ENCODE peak calls at places on chromosome 17, in five cellular contexts. One of them, this sample, is unnamed.

GRCh38 chr17:7215136-7215638 is 4.4 kb downstream of the DLG4 start:
- DNase-seq in kidney epithelial cell: peak; percentile 70
- DNase-seq in body of pancreas: no peak
- DNase-seq in left lung: no peak
- DNase-seq in astrocyte: no peak
- DNase-seq in this sample: peak; percentile 72

GRCh38 chr17:4576729-4577322 is 7.5 kb upstream of the SMTNL2 start:
- DNase-seq in kidney epithelial cell: no peak
- DNase-seq in body of pancreas: no peak
- DNase-seq in left lung: no peak
- DNase-seq in astrocyte: no peak
- DNase-seq in this sample: peak; percentile 93

GRCh38 chr17:70144260-70144846 is 25.0 kb upstream of the KCNJ2 start:
- DNase-seq in kidney epithelial cell: no peak
- DNase-seq in body of pancreas: no peak
- DNase-seq in left lung: no peak
- DNase-seq in astrocyte: peak; percentile 7
- DNase-seq in this sample: peak; percentile 27

GRCh38 chr17:58703137-58703846 is 10.9 kb downstream of the RAD51C start:
- DNase-seq in kidney epithelial cell: no peak
- DNase-seq in body of pancreas: no peak
- DNase-seq in left lung: no peak
- DNase-seq in astrocyte: peak; percentile 78
- DNase-seq in this sample: no peak

GRCh38 chr17:32335647-32336046 is 6.3 kb downstream of the C17orf75 start:
- DNase-seq in kidney epithelial cell: peak; percentile 51
- DNase-seq in body of pancreas: no peak
- DNase-seq in left lung: no peak
- DNase-seq in astrocyte: peak; percentile 84
- DNase-seq in this sample: no peak

GRCh38 chr17:57366558-57367351 is 110.4 kb downstream of the MSI2 start:
- DNase-seq in kidney epithelial cell: no peak
- DNase-seq in body of pancreas: peak; percentile 14
- DNase-seq in left lung: no peak
- DNase-seq in astrocyte: no peak
- DNase-seq in this sample: no peak

GRCh38 chr17:16911141-16911937 is 60.6 kb downstream of the TNFRSF13B start:
- DNase-seq in kidney epithelial cell: no peak
- DNase-seq in body of pancreas: no peak
- DNase-seq in left lung: no peak
- DNase-seq in astrocyte: peak; percentile 47
- DNase-seq in this sample: no peak

GRCh38 chr17:83050651-83051422 is 28.6 kb upstream of the METRNL start:
- DNase-seq in kidney epithelial cell: no peak
- DNase-seq in body of pancreas: peak; percentile 66
- DNase-seq in left lung: no peak
- DNase-seq in astrocyte: no peak
- DNase-seq in this sample: peak; percentile 60

GRCh38 chr17:74473294-74473693 is 6.9 kb downstream of the CD300A start:
- DNase-seq in kidney epithelial cell: no peak
- DNase-seq in body of pancreas: no peak
- DNase-seq in left lung: peak; percentile 51
- DNase-seq in astrocyte: no peak
- DNase-seq in this sample: peak; percentile 32

GRCh38 chr17:75010683-75011406 is 1.6 kb upstream of the MRPL58 start:
- DNase-seq in kidney epithelial cell: no peak
- DNase-seq in body of pancreas: peak; percentile 56
- DNase-seq in left lung: no peak
- DNase-seq in astrocyte: peak; percentile 30
- DNase-seq in this sample: peak; percentile 65

GRCh38 chr17:43940630-43941029 is 1.6 kb downstream of the PPY start:
- DNase-seq in kidney epithelial cell: no peak
- DNase-seq in body of pancreas: peak; percentile 35
- DNase-seq in left lung: no peak
- DNase-seq in astrocyte: no peak
- DNase-seq in this sample: peak; percentile 81

GRCh38 chr17:64709481-64709880 is 47.4 kb upstream of the SMURF2 start:
- DNase-seq in kidney epithelial cell: no peak
- DNase-seq in body of pancreas: no peak
- DNase-seq in left lung: no peak
- DNase-seq in astrocyte: no peak
- DNase-seq in this sample: no peak

DNA sequence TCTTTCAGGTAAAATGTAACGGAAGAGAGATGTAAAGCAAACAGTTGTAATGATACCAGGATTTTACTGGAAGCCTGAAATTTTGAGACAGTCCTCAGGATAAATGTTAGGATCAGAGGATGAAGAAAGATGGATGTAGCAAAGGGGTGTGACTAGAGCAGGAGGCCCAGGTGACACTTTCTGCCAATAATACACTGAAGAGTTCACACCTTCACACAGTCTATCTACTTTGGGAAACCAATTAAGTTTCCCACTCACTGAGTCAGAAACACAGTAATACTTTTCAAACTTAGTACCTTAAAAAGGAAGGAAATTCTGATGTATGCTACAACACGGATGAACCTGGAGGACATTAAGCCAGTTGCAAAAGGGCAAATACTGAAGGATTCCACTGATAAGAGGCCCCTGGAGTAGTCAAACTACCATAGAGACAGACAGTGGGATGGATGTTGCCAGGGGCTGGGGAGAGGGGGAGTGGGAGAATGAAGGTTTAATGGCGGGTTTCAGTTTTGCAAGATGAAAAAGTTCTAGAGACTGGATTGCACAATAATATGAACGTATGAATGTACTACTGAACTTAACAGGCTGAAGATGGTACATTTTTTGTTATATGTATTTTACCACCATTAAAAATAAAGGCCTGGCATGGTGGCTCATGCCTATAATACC is 62.3 kb downstream of the CYTH1 start:
- DNase-seq in kidney epithelial cell: no peak
- DNase-seq in body of pancreas: no peak
- DNase-seq in left lung: no peak
- DNase-seq in astrocyte: no peak
- DNase-seq in this sample: no peak
- H3K4me3 ChIP-seq in kidney epithelial cell: no peak overlapping the region
- H3K4me3 ChIP-seq in body of pancreas: no peak overlapping the region
- H3K4me3 ChIP-seq in left lung: no peak overlapping the region
- H3K4me3 ChIP-seq in astrocyte: no peak overlapping the region
- H3K4me3 ChIP-seq in this sample: no peak overlapping the region

GRCh38 chr17:80296221-80296620 is 35.6 kb downstream of the RNF213 start:
- DNase-seq in kidney epithelial cell: no peak
- DNase-seq in body of pancreas: no peak
- DNase-seq in left lung: peak; percentile 41
- DNase-seq in astrocyte: no peak
- DNase-seq in this sample: no peak
- H3K36me3 ChIP-seq in kidney epithelial cell: peaks cover 10% of the 10 kb centered on the region
- H3K36me3 ChIP-seq in body of pancreas: peaks cover 50% of the 10 kb centered on the region
- H3K36me3 ChIP-seq in left lung: peaks cover 100% of the 10 kb centered on the region
- H3K36me3 ChIP-seq in astrocyte: peaks cover 9% of the 10 kb centered on the region
- H3K36me3 ChIP-seq in this sample: peaks cover 18% of the 10 kb centered on the region

DNA sequence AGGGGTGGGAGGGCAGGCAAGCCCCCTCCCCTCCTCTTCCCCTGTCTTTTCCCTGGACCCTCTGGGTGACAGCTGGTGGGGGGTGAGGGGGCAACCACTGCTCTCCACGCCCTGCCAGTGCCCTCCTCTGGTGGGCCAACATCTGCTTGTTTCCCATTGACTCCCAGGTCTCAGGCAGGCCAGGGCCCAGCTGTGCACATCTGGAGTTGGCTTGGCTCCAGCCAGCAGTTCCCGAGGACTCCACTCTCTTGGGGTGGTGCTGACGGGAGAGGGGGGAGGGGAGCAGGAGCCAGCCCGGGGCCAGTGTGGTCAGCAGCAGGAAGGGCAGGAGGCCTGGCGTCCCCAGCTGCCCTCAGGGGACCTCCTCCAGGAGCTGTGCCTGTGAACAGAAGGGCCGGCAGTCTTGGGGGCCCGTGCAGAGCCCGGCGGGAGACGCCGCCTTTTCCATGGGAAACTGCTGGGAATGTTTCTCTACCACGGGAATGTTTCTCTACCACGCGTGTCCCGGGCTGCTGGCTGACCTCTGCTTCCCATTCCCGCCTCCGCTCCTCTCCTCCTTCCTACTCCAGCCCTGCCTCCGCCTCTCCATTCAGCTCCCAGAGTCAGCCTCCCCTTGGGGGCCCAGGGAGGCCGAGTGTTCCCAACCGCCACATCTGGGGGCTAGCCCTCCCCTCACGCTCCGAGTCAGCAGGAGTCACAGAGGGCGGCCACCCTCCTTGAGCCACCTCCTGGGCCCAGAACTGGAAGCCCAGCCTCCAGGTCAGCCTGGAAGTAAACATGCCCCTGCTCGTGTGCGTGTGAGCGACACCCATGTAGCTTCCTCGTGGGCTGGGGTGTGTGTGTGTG is 7.6 kb downstream of the CYGB start:
- DNase-seq in kidney epithelial cell: no peak
- DNase-seq in body of pancreas: peak; percentile 59
- DNase-seq in left lung: no peak
- DNase-seq in astrocyte: peak; percentile 30
- DNase-seq in this sample: peak; percentile 76
- H3K4me3 ChIP-seq in kidney epithelial cell: no peak overlapping the region
- H3K4me3 ChIP-seq in body of pancreas: no peak overlapping the region
- H3K4me3 ChIP-seq in left lung: no peak overlapping the region
- H3K4me3 ChIP-seq in astrocyte: no peak overlapping the region
- H3K4me3 ChIP-seq in this sample: no peak overlapping the region

GRCh38 chr17:6070280-6070894 is at the start of gene WSCD1:
- DNase-seq in kidney epithelial cell: no peak
- DNase-seq in body of pancreas: peak; percentile 63
- DNase-seq in left lung: no peak
- DNase-seq in astrocyte: no peak
- DNase-seq in this sample: peak; percentile 95

GRCh38 chr17:6072157-6072556 is 2.0 kb downstream of the WSCD1 start:
- DNase-seq in kidney epithelial cell: no peak
- DNase-seq in body of pancreas: no peak
- DNase-seq in left lung: no peak
- DNase-seq in astrocyte: no peak
- DNase-seq in this sample: no peak

GRCh38 chr17:6069611-6070279 is 434 bp upstream of the WSCD1 start:
- DNase-seq in kidney epithelial cell: no peak
- DNase-seq in body of pancreas: peak; percentile 24
- DNase-seq in left lung: no peak
- DNase-seq in astrocyte: no peak
- DNase-seq in this sample: no peak

GRCh38 chr17:6071528-6072065 is 1.4 kb downstream of the WSCD1 start:
- DNase-seq in kidney epithelial cell: no peak
- DNase-seq in body of pancreas: no peak
- DNase-seq in left lung: no peak
- DNase-seq in astrocyte: no peak
- DNase-seq in this sample: no peak

DNA sequence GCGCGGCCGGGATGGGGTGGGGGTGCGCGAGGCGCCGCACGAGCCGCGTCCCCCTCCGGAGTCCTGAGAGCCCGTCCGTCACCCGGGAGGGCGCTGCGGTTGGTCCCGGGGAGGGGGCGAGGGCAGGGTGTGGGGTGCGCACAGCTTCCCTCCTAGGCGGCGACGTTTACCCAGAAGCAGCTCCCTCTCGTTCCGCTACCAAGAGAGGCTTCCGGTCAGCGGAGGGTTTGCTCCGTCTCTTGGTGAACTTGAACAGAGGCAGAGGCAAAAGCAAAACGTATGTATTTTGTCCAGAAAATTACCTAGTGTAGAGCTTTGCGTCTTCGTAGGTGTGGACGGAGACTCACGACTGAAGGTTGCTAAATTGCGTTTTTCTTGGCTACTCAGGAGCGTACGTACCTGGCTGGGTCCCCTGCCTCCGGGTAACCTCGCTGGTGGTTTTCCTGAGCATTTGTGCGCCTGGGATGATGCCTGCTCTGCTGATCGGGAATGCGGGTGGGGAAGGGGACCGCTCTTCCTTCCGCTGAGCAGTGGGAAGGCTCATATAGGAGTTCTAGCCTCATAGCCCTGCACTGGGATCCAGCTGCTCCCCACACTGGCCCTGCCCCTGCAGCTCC is 824 bp downstream of the WSCD1 start:
- DNase-seq in kidney epithelial cell: no peak
- DNase-seq in body of pancreas: peak; percentile 41
- DNase-seq in left lung: no peak
- DNase-seq in astrocyte: no peak
- DNase-seq in this sample: peak; percentile 72
- H3K36me3 ChIP-seq in kidney epithelial cell: no peaks in the 10 kb centered on the region
- H3K36me3 ChIP-seq in body of pancreas: no peaks in the 10 kb centered on the region
- H3K36me3 ChIP-seq in left lung: no peaks in the 10 kb centered on the region
- H3K36me3 ChIP-seq in astrocyte: no peaks in the 10 kb centered on the region
- H3K36me3 ChIP-seq in this sample: no peaks in the 10 kb centered on the region

DNA sequence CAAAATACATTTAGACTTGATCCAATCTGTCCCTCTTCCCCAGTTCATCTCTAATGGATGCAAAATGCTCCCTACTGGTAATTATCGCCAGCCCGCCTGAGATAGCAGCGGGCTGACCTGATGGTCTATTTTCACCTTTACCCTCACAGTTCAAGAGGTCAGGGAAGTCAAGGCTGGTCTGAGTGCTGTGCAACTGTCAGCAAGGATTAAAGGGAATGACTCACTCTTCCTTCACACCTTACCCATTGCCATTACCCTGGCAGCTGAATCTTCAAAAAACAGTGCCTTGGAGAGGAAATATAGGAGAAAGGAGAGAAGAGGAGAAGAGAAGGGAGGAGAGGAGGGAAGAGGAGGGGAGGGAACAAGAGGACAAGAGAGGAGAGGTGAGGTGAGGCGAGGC is 36.3 kb downstream of the GRB7 start:
- DNase-seq in kidney epithelial cell: no peak
- DNase-seq in body of pancreas: no peak
- DNase-seq in left lung: no peak
- DNase-seq in astrocyte: no peak
- DNase-seq in this sample: no peak
- H3K4me3 ChIP-seq in kidney epithelial cell: no peak overlapping the region
- H3K4me3 ChIP-seq in body of pancreas: no peak overlapping the region
- H3K4me3 ChIP-seq in left lung: no peak overlapping the region
- H3K4me3 ChIP-seq in astrocyte: no peak overlapping the region
- H3K4me3 ChIP-seq in this sample: no peak overlapping the region

DNA sequence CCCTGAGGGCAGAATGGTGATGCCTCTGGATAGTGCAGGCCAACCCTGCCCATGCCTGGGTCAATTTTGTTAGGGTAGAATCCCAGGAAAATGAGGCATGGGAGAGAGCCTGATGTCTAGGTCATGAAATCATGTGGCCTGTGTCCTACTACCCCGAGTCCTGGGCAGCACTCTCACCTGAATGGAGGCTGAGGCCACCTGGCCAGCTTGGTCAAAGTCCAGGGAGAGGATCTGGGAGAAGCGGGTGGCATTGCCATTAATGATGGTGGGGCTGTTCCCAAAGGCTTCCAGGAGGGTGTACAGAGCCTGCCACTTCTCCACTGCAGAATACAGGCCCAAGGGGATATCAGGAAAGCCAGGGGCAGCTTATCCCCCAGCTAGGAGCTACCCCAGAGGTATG is 59.8 kb downstream of the MYO18A start:
- DNase-seq in kidney epithelial cell: no peak
- DNase-seq in body of pancreas: no peak
- DNase-seq in left lung: no peak
- DNase-seq in astrocyte: no peak
- DNase-seq in this sample: no peak
- H3K36me3 ChIP-seq in kidney epithelial cell: peaks cover 3% of the 10 kb centered on the region
- H3K36me3 ChIP-seq in body of pancreas: peaks cover 20% of the 10 kb centered on the region
- H3K36me3 ChIP-seq in left lung: peaks cover 51% of the 10 kb centered on the region
- H3K36me3 ChIP-seq in astrocyte: no peaks in the 10 kb centered on the region
- H3K36me3 ChIP-seq in this sample: peaks cover 8% of the 10 kb centered on the region

DNA sequence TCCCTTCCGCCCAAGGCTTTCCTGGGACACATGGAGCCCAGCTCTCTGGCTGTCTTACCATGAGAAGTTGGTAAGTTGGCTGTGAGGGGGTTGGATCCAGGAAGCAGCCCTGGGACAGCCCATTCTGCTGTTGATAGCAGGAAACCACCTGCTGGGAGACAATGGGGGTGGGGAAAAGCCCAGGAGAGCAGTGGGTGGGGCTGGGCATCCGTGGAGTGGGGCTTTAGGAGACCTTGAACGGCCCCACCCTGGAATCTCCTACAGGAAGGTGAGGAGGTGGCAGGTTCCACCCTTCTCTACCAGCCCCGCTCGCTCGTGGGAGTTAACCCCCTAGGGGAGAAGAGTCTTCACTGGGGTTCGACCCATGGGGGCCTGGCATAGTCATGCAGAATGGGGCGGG is 5.8 kb downstream of the TMEM92 start:
- DNase-seq in kidney epithelial cell: no peak
- DNase-seq in body of pancreas: no peak
- DNase-seq in left lung: no peak
- DNase-seq in astrocyte: no peak
- DNase-seq in this sample: peak; percentile 59
- H3K4me3 ChIP-seq in kidney epithelial cell: no peak overlapping the region
- H3K4me3 ChIP-seq in body of pancreas: no peak overlapping the region
- H3K4me3 ChIP-seq in left lung: no peak overlapping the region
- H3K4me3 ChIP-seq in astrocyte: no peak overlapping the region
- H3K4me3 ChIP-seq in this sample: no peak overlapping the region

This sample was measured in H7.